ENCODE peak calls at places on chromosomes 3 and 15, in nine cellular contexts. W, G, K, L, B, J, O, V and Y are unnamed samples.

GRCh38 chr3:183984337-183984736 is 33.3 kb downstream of the ABCC5 start:
- DNase-seq in J (no peak), W (no peak), B (no peak), K (no peak), L (no peak), G (no peak), V (no peak), O (no peak), Y (no peak)

GRCh38 chr3:139577899-139578298 is 38.4 kb upstream of the RBP1 start:
- DNase-seq in J (no peak), L (no peak), V (no peak), B (no peak), O (no peak), K (no peak), G (no peak), W (no peak), Y (no peak)

GRCh38 chr3:14486460-14486859 is 53.7 kb downstream of the GRIP2 start:
- DNase-seq in V (no peak), B (no peak), K (no peak), G (no peak), W (no peak), L (no peak), O (no peak), J (no peak), Y (no peak)

GRCh38 chr3:174332413-174332812 is 526.7 kb upstream of the NAALADL2 start:
- DNase-seq in G (no peak), W (no peak), K (no peak), B (no peak), J (no peak), O (no peak), V (no peak), L (no peak), Y (no peak)

GRCh38 chr3:43104039-43104438 is 1.8 kb downstream of the POMGNT2 start:
- DNase-seq in V (no peak), G (no peak), L (no peak), B (no peak), W (no peak), O (no peak), K (no peak), J (no peak), Y (no peak)

GRCh38 chr3:50714953-50715352 is 40.2 kb downstream of the DOCK3 start:
- DNase-seq in G (peak), K (no peak), L (peak), B (no peak), W (no peak), J (no peak), V (no peak), O (no peak), Y (no peak)

GRCh38 chr3:52820741-52821140 is 9.7 kb downstream of the ITIH4 start:
- DNase-seq in V (peak), J (no peak), B (no peak), G (peak), K (no peak), L (peak), O (peak), W (no peak), Y (no peak)

GRCh38 chr3:45986303-45986982 is 9.2 kb downstream of the FYCO1 start:
- DNase-seq in L (peak), B (no peak), O (no peak), V (peak), G (peak), W (peak), K (peak), J (no peak), Y (no peak)

GRCh38 chr3:18987862-18988447 is 160.4 kb upstream of the KCNH8 start:
- DNase-seq in K (peak), B (no peak), G (no peak), O (no peak), L (no peak), J (no peak), V (no peak), W (no peak), Y (no peak)

GRCh38 chr15:72117448-72117697 is 577 bp downstream of the MYO9A start:
- DNase-seq in O (peak), G (peak), W (peak), J (peak), V (peak), K (no peak), B (peak), L (peak), Y (peak)

GRCh38 chr3:131794766-131795381 is 239.9 kb downstream of the CPNE4 start:
- DNase-seq in L (peak), B (no peak), W (peak), G (peak), K (peak), O (peak), V (peak), J (no peak), Y (peak)

GRCh38 chr15:75597667-75598341 is 18.7 kb upstream of the PTPN9 start:
- DNase-seq in J (no peak), B (peak), O (peak), L (peak), V (peak), W (no peak), K (no peak), G (no peak), Y (no peak)

GRCh38 chr15:42608767-42609488 is 33.5 kb downstream of the STARD9 start:
- DNase-seq in G (no peak), B (no peak), W (no peak), J (no peak), O (no peak), K (no peak), L (no peak), V (no peak), Y (no peak)

GRCh38 chr3:111246967-111247760 is 175.5 kb downstream of the NECTIN3 start:
- DNase-seq in V (peak), B (no peak), K (no peak), J (no peak), O (no peak), W (no peak), L (peak), G (peak), Y (no peak)

GRCh38 chr15:39736646-39737550 is 45.7 kb downstream of the FSIP1 start:
- DNase-seq in K (no peak), W (no peak), O (no peak), L (no peak), V (no peak), B (no peak), G (peak), J (no peak), Y (no peak)

GRCh38 chr3:163664466-163664865 is 1413.8 kb downstream of the SI start:
- DNase-seq in L (no peak), G (no peak), K (no peak), O (no peak), J (no peak), V (no peak), B (no peak), W (no peak), Y (no peak)

GRCh38 chr3:73509812-73510211 is 114.9 kb downstream of the PDZRN3 start:
- DNase-seq in L (peak), J (no peak), V (no peak), K (no peak), B (no peak), W (no peak), O (no peak), G (no peak), Y (no peak)

GRCh38 chr3:149971403-149972075 is 844 bp upstream of the PFN2 start:
- DNase-seq in G (peak), W (peak), J (no peak), K (peak), L (peak), V (no peak), B (peak), O (peak), Y (peak)

GRCh38 chr15:34610388-34610787 is 26.9 kb upstream of the GOLGA8B start:
- DNase-seq in L (peak), K (no peak), V (no peak), W (no peak), O (no peak), G (no peak), B (no peak), J (no peak), Y (peak)

GRCh38 chr3:137471553-137472204 is 292.4 kb upstream of the SOX14 start:
- DNase-seq in K (no peak), W (no peak), J (no peak), G (no peak), B (no peak), L (no peak), O (no peak), V (no peak), Y (no peak)

GRCh38 chr3:111864821-111865656 is 6.0 kb downstream of the PHLDB2 start:
- DNase-seq in K (no peak), J (no peak), G (peak), V (peak), W (no peak), O (no peak), L (peak), B (no peak), Y (no peak)

GRCh38 chr3:190120161-190121060 is at the start of gene P3H2:
- DNase-seq in K (peak), B (no peak), W (peak), L (peak), J (no peak), G (peak), O (peak), V (peak), Y (peak)

GRCh38 chr15:71595846-71596553 is 214.4 kb upstream of the NR2E3 start:
- DNase-seq in L (peak), W (no peak), B (no peak), K (no peak), V (no peak), J (no peak), O (no peak), G (peak), Y (no peak)

GRCh38 chr3:133211449-133211848 is 173.3 kb downstream of the TMEM108 start:
- DNase-seq in J (no peak), L (no peak), W (no peak), K (no peak), G (no peak), V (no peak), B (no peak), O (no peak), Y (no peak)

GRCh38 chr3:114144909-114145688 is 33.8 kb downstream of the DRD3 start:
- DNase-seq in G (peak), L (peak), W (peak), B (no peak), K (no peak), J (no peak), V (peak), O (no peak), Y (no peak)

GRCh38 chr3:187161556-187161955 is 22.3 kb upstream of the RPL39L start:
- DNase-seq in J (no peak), G (no peak), V (no peak), B (no peak), O (no peak), L (no peak), K (no peak), W (no peak), Y (no peak)

GRCh38 chr15:60793656-60794055 is 314.7 kb upstream of the ICE2 start:
- DNase-seq in L (peak), G (no peak), J (no peak), W (no peak), B (no peak), V (no peak), O (no peak), K (no peak), Y (peak)

GRCh38 chr3:134361162-134361831 is 12.9 kb downstream of the AMOTL2 start:
- DNase-seq in J (no peak), K (no peak), L (peak), O (no peak), W (no peak), G (no peak), B (no peak), V (no peak), Y (no peak)

GRCh38 chr3:128726691-128727031 is 678 bp downstream of the RAB7A start:
- DNase-seq in O (peak), B (peak), G (peak), V (peak), J (no peak), L (peak), W (peak), K (no peak), Y (peak)

GRCh38 chr15:67126551-67127333 is 61.3 kb downstream of the SMAD3 start:
- DNase-seq in K (peak), O (no peak), J (no peak), B (no peak), G (peak), W (no peak), V (peak), L (peak), Y (no peak)

GRCh38 chr15:75178938-75179772 is 22.5 kb upstream of the C15orf39 start:
- DNase-seq in L (no peak), W (no peak), J (no peak), K (no peak), O (no peak), G (no peak), B (no peak), V (no peak), Y (no peak)

GRCh38 chr3:192417559-192418055 is 309.7 kb downstream of the FGF12 start:
- DNase-seq in G (no peak), K (no peak), L (no peak), V (no peak), W (no peak), B (no peak), O (no peak), J (no peak), Y (no peak)

GRCh38 chr3:71408903-71409302 is 174.6 kb downstream of the FOXP1 start:
- DNase-seq in V (no peak), G (no peak), L (no peak), J (no peak), K (no peak), O (no peak), B (no peak), W (no peak), Y (no peak)

GRCh38 chr15:63502843-63503738 is 1.3 kb upstream of the USP3 start:
- DNase-seq in J (peak), L (peak), B (peak), O (peak), K (no peak), G (peak), W (peak), V (peak), Y (no peak)

GRCh38 chr3:142374687-142375086 is 73.2 kb downstream of the XRN1 start:
- DNase-seq in V (no peak), O (no peak), G (no peak), B (no peak), W (no peak), J (no peak), K (no peak), L (no peak), Y (no peak)

GRCh38 chr3:163450684-163451083 is 1627.6 kb downstream of the SI start:
- DNase-seq in W (no peak), O (no peak), J (no peak), K (no peak), B (no peak), V (no peak), L (no peak), G (no peak), Y (no peak)

GRCh38 chr3:124512881-124513609 is 217.2 kb upstream of the UMPS start:
- DNase-seq in J (no peak), B (no peak), L (no peak), G (no peak), O (peak), W (no peak), K (no peak), V (no peak), Y (no peak)

GRCh38 chr3:13335503-13335902 is 84.6 kb downstream of the NUP210 start:
- DNase-seq in V (no peak), W (no peak), K (no peak), B (no peak), L (no peak), J (no peak), O (no peak), G (no peak), Y (no peak)